ENCODE peak calls at places on chromosomes 2 and 18, in eight cellular contexts. One of them, this sample, is unnamed.

GRCh38 chr2:12043131-12043530 is 296.7 kb downstream of the LPIN1 start:
- DNase-seq in MV-4-11: peak; percentile 56
- DNase-seq in activated naive CD4-positive, alpha-beta T cell treated with Interleukin-2 at 50 U/mL for 16 hours: no peak
- DNase-seq in activated CD8-positive, alpha-beta T cell treated with anti-CD3 and anti-CD28 coated beads, Interleukin-2, amount 10 ng/mL, durations not matched to agents 7 days and 5 days: no peak
- DNase-seq in globus pallidus: no peak
- DNase-seq in neural progenitor cell: no peak
- DNase-seq in hypothalamus: no peak
- DNase-seq in stimulated activated CD4-positive, alpha-beta T cell treated with anti-CD3 and anti-CD28 coated beads, TNF-alpha, amount 100 ng/mL, for 4 hours: no peak
- DNase-seq in this sample: no peak

GRCh38 chr2:47288864-47289263 is 114.1 kb upstream of the MSH2 start:
- DNase-seq in MV-4-11: peak; percentile 56
- DNase-seq in activated naive CD4-positive, alpha-beta T cell treated with Interleukin-2 at 50 U/mL for 16 hours: no peak
- DNase-seq in activated CD8-positive, alpha-beta T cell treated with anti-CD3 and anti-CD28 coated beads, Interleukin-2, amount 10 ng/mL, durations not matched to agents 7 days and 5 days: no peak
- DNase-seq in globus pallidus: no peak
- DNase-seq in neural progenitor cell: no peak
- DNase-seq in hypothalamus: no peak
- DNase-seq in stimulated activated CD4-positive, alpha-beta T cell treated with anti-CD3 and anti-CD28 coated beads, TNF-alpha, amount 100 ng/mL, for 4 hours: no peak
- DNase-seq in this sample: no peak

GRCh38 chr2:237927986-237928385 is 38.8 kb upstream of the UBE2F start:
- DNase-seq in MV-4-11: no peak
- DNase-seq in activated naive CD4-positive, alpha-beta T cell treated with Interleukin-2 at 50 U/mL for 16 hours: no peak
- DNase-seq in activated CD8-positive, alpha-beta T cell treated with anti-CD3 and anti-CD28 coated beads, Interleukin-2, amount 10 ng/mL, durations not matched to agents 7 days and 5 days: no peak
- DNase-seq in globus pallidus: no peak
- DNase-seq in neural progenitor cell: no peak
- DNase-seq in hypothalamus: no peak
- DNase-seq in stimulated activated CD4-positive, alpha-beta T cell treated with anti-CD3 and anti-CD28 coated beads, TNF-alpha, amount 100 ng/mL, for 4 hours: no peak
- DNase-seq in this sample: no peak

GRCh38 chr2:162123806-162124758 is 28.0 kb downstream of the GCG start:
- DNase-seq in MV-4-11: peak; percentile 61
- DNase-seq in activated naive CD4-positive, alpha-beta T cell treated with Interleukin-2 at 50 U/mL for 16 hours: no peak
- DNase-seq in activated CD8-positive, alpha-beta T cell treated with anti-CD3 and anti-CD28 coated beads, Interleukin-2, amount 10 ng/mL, durations not matched to agents 7 days and 5 days: no peak
- DNase-seq in globus pallidus: peak; percentile 55
- DNase-seq in neural progenitor cell: peak; percentile 68
- DNase-seq in hypothalamus: no peak
- DNase-seq in stimulated activated CD4-positive, alpha-beta T cell treated with anti-CD3 and anti-CD28 coated beads, TNF-alpha, amount 100 ng/mL, for 4 hours: no peak
- DNase-seq in this sample: no peak

GRCh38 chr2:134927195-134927594 is 8.6 kb downstream of the CCNT2 start:
- DNase-seq in MV-4-11: no peak
- DNase-seq in activated naive CD4-positive, alpha-beta T cell treated with Interleukin-2 at 50 U/mL for 16 hours: no peak
- DNase-seq in activated CD8-positive, alpha-beta T cell treated with anti-CD3 and anti-CD28 coated beads, Interleukin-2, amount 10 ng/mL, durations not matched to agents 7 days and 5 days: no peak
- DNase-seq in globus pallidus: no peak
- DNase-seq in neural progenitor cell: no peak
- DNase-seq in hypothalamus: no peak
- DNase-seq in stimulated activated CD4-positive, alpha-beta T cell treated with anti-CD3 and anti-CD28 coated beads, TNF-alpha, amount 100 ng/mL, for 4 hours: no peak
- DNase-seq in this sample: no peak

GRCh38 chr2:45232824-45233223 is 223.6 kb upstream of the SIX2 start:
- DNase-seq in MV-4-11: peak; percentile 50
- DNase-seq in activated naive CD4-positive, alpha-beta T cell treated with Interleukin-2 at 50 U/mL for 16 hours: no peak
- DNase-seq in activated CD8-positive, alpha-beta T cell treated with anti-CD3 and anti-CD28 coated beads, Interleukin-2, amount 10 ng/mL, durations not matched to agents 7 days and 5 days: no peak
- DNase-seq in globus pallidus: no peak
- DNase-seq in neural progenitor cell: no peak
- DNase-seq in hypothalamus: no peak
- DNase-seq in stimulated activated CD4-positive, alpha-beta T cell treated with anti-CD3 and anti-CD28 coated beads, TNF-alpha, amount 100 ng/mL, for 4 hours: no peak
- DNase-seq in this sample: no peak

GRCh38 chr18:48408111-48408726 is 964 bp downstream of the ZBTB7C start:
- DNase-seq in MV-4-11: no peak
- DNase-seq in activated naive CD4-positive, alpha-beta T cell treated with Interleukin-2 at 50 U/mL for 16 hours: no peak
- DNase-seq in activated CD8-positive, alpha-beta T cell treated with anti-CD3 and anti-CD28 coated beads, Interleukin-2, amount 10 ng/mL, durations not matched to agents 7 days and 5 days: no peak
- DNase-seq in globus pallidus: no peak
- DNase-seq in neural progenitor cell: peak; percentile 33
- DNase-seq in hypothalamus: no peak
- DNase-seq in stimulated activated CD4-positive, alpha-beta T cell treated with anti-CD3 and anti-CD28 coated beads, TNF-alpha, amount 100 ng/mL, for 4 hours: no peak
- DNase-seq in this sample: no peak

GRCh38 chr2:142330458-142330857 is 199.6 kb upstream of the LRP1B start:
- DNase-seq in MV-4-11: no peak
- DNase-seq in activated naive CD4-positive, alpha-beta T cell treated with Interleukin-2 at 50 U/mL for 16 hours: no peak
- DNase-seq in activated CD8-positive, alpha-beta T cell treated with anti-CD3 and anti-CD28 coated beads, Interleukin-2, amount 10 ng/mL, durations not matched to agents 7 days and 5 days: no peak
- DNase-seq in globus pallidus: no peak
- DNase-seq in neural progenitor cell: no peak
- DNase-seq in hypothalamus: no peak
- DNase-seq in stimulated activated CD4-positive, alpha-beta T cell treated with anti-CD3 and anti-CD28 coated beads, TNF-alpha, amount 100 ng/mL, for 4 hours: no peak
- DNase-seq in this sample: no peak

GRCh38 chr2:206241767-206242166 is 32.7 kb upstream of the ZDBF2 start:
- DNase-seq in MV-4-11: no peak
- DNase-seq in activated naive CD4-positive, alpha-beta T cell treated with Interleukin-2 at 50 U/mL for 16 hours: no peak
- DNase-seq in activated CD8-positive, alpha-beta T cell treated with anti-CD3 and anti-CD28 coated beads, Interleukin-2, amount 10 ng/mL, durations not matched to agents 7 days and 5 days: no peak
- DNase-seq in globus pallidus: no peak
- DNase-seq in neural progenitor cell: no peak
- DNase-seq in hypothalamus: no peak
- DNase-seq in stimulated activated CD4-positive, alpha-beta T cell treated with anti-CD3 and anti-CD28 coated beads, TNF-alpha, amount 100 ng/mL, for 4 hours: no peak
- DNase-seq in this sample: no peak

GRCh38 chr2:232398293-232399034 is 8.2 kb upstream of the ALPG start:
- DNase-seq in MV-4-11: no peak
- DNase-seq in activated naive CD4-positive, alpha-beta T cell treated with Interleukin-2 at 50 U/mL for 16 hours: no peak
- DNase-seq in activated CD8-positive, alpha-beta T cell treated with anti-CD3 and anti-CD28 coated beads, Interleukin-2, amount 10 ng/mL, durations not matched to agents 7 days and 5 days: no peak
- DNase-seq in globus pallidus: no peak
- DNase-seq in neural progenitor cell: no peak
- DNase-seq in hypothalamus: no peak
- DNase-seq in stimulated activated CD4-positive, alpha-beta T cell treated with anti-CD3 and anti-CD28 coated beads, TNF-alpha, amount 100 ng/mL, for 4 hours: no peak
- DNase-seq in this sample: no peak

GRCh38 chr18:3511980-3512379 is 62.0 kb downstream of the TGIF1 start:
- DNase-seq in MV-4-11: peak; percentile 51
- DNase-seq in activated naive CD4-positive, alpha-beta T cell treated with Interleukin-2 at 50 U/mL for 16 hours: no peak
- DNase-seq in activated CD8-positive, alpha-beta T cell treated with anti-CD3 and anti-CD28 coated beads, Interleukin-2, amount 10 ng/mL, durations not matched to agents 7 days and 5 days: no peak
- DNase-seq in globus pallidus: no peak
- DNase-seq in neural progenitor cell: no peak
- DNase-seq in hypothalamus: no peak
- DNase-seq in stimulated activated CD4-positive, alpha-beta T cell treated with anti-CD3 and anti-CD28 coated beads, TNF-alpha, amount 100 ng/mL, for 4 hours: no peak
- DNase-seq in this sample: no peak

GRCh38 chr2:198874502-198874858 is 583.3 kb downstream of the SATB2 start:
- DNase-seq in MV-4-11: no peak
- DNase-seq in activated naive CD4-positive, alpha-beta T cell treated with Interleukin-2 at 50 U/mL for 16 hours: no peak
- DNase-seq in activated CD8-positive, alpha-beta T cell treated with anti-CD3 and anti-CD28 coated beads, Interleukin-2, amount 10 ng/mL, durations not matched to agents 7 days and 5 days: no peak
- DNase-seq in globus pallidus: no peak
- DNase-seq in neural progenitor cell: no peak
- DNase-seq in hypothalamus: no peak
- DNase-seq in stimulated activated CD4-positive, alpha-beta T cell treated with anti-CD3 and anti-CD28 coated beads, TNF-alpha, amount 100 ng/mL, for 4 hours: no peak
- DNase-seq in this sample: no peak

GRCh38 chr2:220962556-220962955 is 609.5 kb downstream of the EPHA4 start:
- DNase-seq in MV-4-11: no peak
- DNase-seq in activated naive CD4-positive, alpha-beta T cell treated with Interleukin-2 at 50 U/mL for 16 hours: no peak
- DNase-seq in activated CD8-positive, alpha-beta T cell treated with anti-CD3 and anti-CD28 coated beads, Interleukin-2, amount 10 ng/mL, durations not matched to agents 7 days and 5 days: no peak
- DNase-seq in globus pallidus: no peak
- DNase-seq in neural progenitor cell: no peak
- DNase-seq in hypothalamus: no peak
- DNase-seq in stimulated activated CD4-positive, alpha-beta T cell treated with anti-CD3 and anti-CD28 coated beads, TNF-alpha, amount 100 ng/mL, for 4 hours: no peak
- DNase-seq in this sample: no peak

GRCh38 chr2:15533860-15534480 is 27.2 kb downstream of the NBAS start:
- DNase-seq in MV-4-11: no peak
- DNase-seq in activated naive CD4-positive, alpha-beta T cell treated with Interleukin-2 at 50 U/mL for 16 hours: no peak
- DNase-seq in activated CD8-positive, alpha-beta T cell treated with anti-CD3 and anti-CD28 coated beads, Interleukin-2, amount 10 ng/mL, durations not matched to agents 7 days and 5 days: no peak
- DNase-seq in globus pallidus: no peak
- DNase-seq in neural progenitor cell: no peak
- DNase-seq in hypothalamus: no peak
- DNase-seq in stimulated activated CD4-positive, alpha-beta T cell treated with anti-CD3 and anti-CD28 coated beads, TNF-alpha, amount 100 ng/mL, for 4 hours: no peak
- DNase-seq in this sample: no peak

GRCh38 chr2:206993964-206994363 is 54.6 kb downstream of the CPO start:
- DNase-seq in MV-4-11: peak; percentile 55
- DNase-seq in activated naive CD4-positive, alpha-beta T cell treated with Interleukin-2 at 50 U/mL for 16 hours: no peak
- DNase-seq in activated CD8-positive, alpha-beta T cell treated with anti-CD3 and anti-CD28 coated beads, Interleukin-2, amount 10 ng/mL, durations not matched to agents 7 days and 5 days: no peak
- DNase-seq in globus pallidus: no peak
- DNase-seq in neural progenitor cell: no peak
- DNase-seq in hypothalamus: no peak
- DNase-seq in stimulated activated CD4-positive, alpha-beta T cell treated with anti-CD3 and anti-CD28 coated beads, TNF-alpha, amount 100 ng/mL, for 4 hours: no peak
- DNase-seq in this sample: no peak

GRCh38 chr2:95012881-95013550 is 12.5 kb upstream of the MAL start:
- DNase-seq in MV-4-11: peak; percentile 81
- DNase-seq in activated naive CD4-positive, alpha-beta T cell treated with Interleukin-2 at 50 U/mL for 16 hours: no peak
- DNase-seq in activated CD8-positive, alpha-beta T cell treated with anti-CD3 and anti-CD28 coated beads, Interleukin-2, amount 10 ng/mL, durations not matched to agents 7 days and 5 days: no peak
- DNase-seq in globus pallidus: no peak
- DNase-seq in neural progenitor cell: no peak
- DNase-seq in hypothalamus: no peak
- DNase-seq in stimulated activated CD4-positive, alpha-beta T cell treated with anti-CD3 and anti-CD28 coated beads, TNF-alpha, amount 100 ng/mL, for 4 hours: no peak
- DNase-seq in this sample: no peak

GRCh38 chr2:145759228-145759940 is 1239.5 kb upstream of the ZEB2 start:
- DNase-seq in MV-4-11: no peak
- DNase-seq in activated naive CD4-positive, alpha-beta T cell treated with Interleukin-2 at 50 U/mL for 16 hours: no peak
- DNase-seq in activated CD8-positive, alpha-beta T cell treated with anti-CD3 and anti-CD28 coated beads, Interleukin-2, amount 10 ng/mL, durations not matched to agents 7 days and 5 days: no peak
- DNase-seq in globus pallidus: no peak
- DNase-seq in neural progenitor cell: peak; percentile 21
- DNase-seq in hypothalamus: no peak
- DNase-seq in stimulated activated CD4-positive, alpha-beta T cell treated with anti-CD3 and anti-CD28 coated beads, TNF-alpha, amount 100 ng/mL, for 4 hours: no peak
- DNase-seq in this sample: no peak